ENCODE peak calls at places on chromosomes 7 and 10, in four cellular contexts. N is HuH-7.5, V is AG20443, K is GM12865. S is an unnamed sample.

GRCh38 chr7:11170160-11170559 is 196.5 kb downstream of the PHF14 start:
- DNase-seq in N (no peak), V (no peak), K (no peak), S (no peak)

GRCh38 chr7:116726713-116727431 is 54.9 kb downstream of the MET start:
- DNase-seq in N (no peak), V (peak), K (no peak), S (no peak)

GRCh38 chr10:69772933-69773704 is 28.6 kb upstream of the COL13A1 start:
- DNase-seq in N (no peak), V (no peak), K (no peak), S (no peak)

GRCh38 chr7:27165089-27165654 is at the start of gene HOXA9:
- DNase-seq in N (no peak), V (peak), K (no peak), S (peak)

GRCh38 chr10:99329238-99329890 is at the start of gene CNNM1:
- DNase-seq in N (peak), V (peak), K (no peak), S (peak)

GRCh38 chr7:116434820-116435341 is 64.7 kb upstream of the CAV2 start:
- DNase-seq in N (no peak), V (peak), K (no peak), S (no peak)

GRCh38 chr10:74947781-74948401 is 121.5 kb downstream of the KAT6B start:
- DNase-seq in N (no peak), V (no peak), K (no peak), S (peak)

GRCh38 chr10:24207781-24208611 is 942 bp upstream of the KIAA1217 start:
- DNase-seq in N (peak), V (no peak), K (no peak), S (peak)

GRCh38 chr7:108311446-108312168 is 144.6 kb downstream of the NRCAM start:
- DNase-seq in N (no peak), V (no peak), K (peak), S (no peak)

GRCh38 chr10:72808001-72808400 is 85.5 kb upstream of the OIT3 start:
- DNase-seq in N (no peak), V (no peak), K (no peak), S (no peak)

GRCh38 chr10:102588875-102589274 is 55.4 kb upstream of the TRIM8 start:
- DNase-seq in N (no peak), V (no peak), K (no peak), S (no peak)

GRCh38 chr10:75764974-75765551 is 333.6 kb downstream of the LRMDA start:
- DNase-seq in N (no peak), V (no peak), K (no peak), S (no peak)

GRCh38 chr10:129955591-129956284 is 8.3 kb downstream of the EBF3 start:
- DNase-seq in N (peak), V (no peak), K (no peak), S (peak)

GRCh38 chr10:82564353-82565218 is 689.6 kb downstream of the NRG3 start:
- DNase-seq in N (no peak), V (no peak), K (no peak), S (no peak)

GRCh38 chr10:121080324-121080807 is 229.2 kb downstream of the WDR11 start:
- DNase-seq in N (no peak), V (no peak), K (no peak), S (no peak)

GRCh38 chr7:134477954-134478353 is 19.1 kb upstream of the AKR1B1 start:
- DNase-seq in N (no peak), V (no peak), K (no peak), S (no peak)

GRCh38 chr10:49387029-49387428 is 8.9 kb downstream of the DRGX start:
- DNase-seq in N (no peak), V (peak), K (no peak), S (no peak)

GRCh38 chr7:7704867-7705266 is 13.5 kb downstream of the RPA3 start:
- DNase-seq in N (no peak), V (no peak), K (no peak), S (no peak)

GRCh38 chr10:70733051-70733450 is 52.1 kb downstream of the TBATA start:
- DNase-seq in N (no peak), V (peak), K (no peak), S (no peak)

GRCh38 chr7:148153611-148154010 is 437.0 kb upstream of the C7orf33 start:
- DNase-seq in N (no peak), V (no peak), K (no peak), S (no peak)

GRCh38 chr10:389391-389790 is 254.1 kb downstream of the ZMYND11 start:
- DNase-seq in N (no peak), V (no peak), K (no peak), S (no peak)

GRCh38 chr7:22329816-22330524 is 27.0 kb downstream of the RAPGEF5 start:
- DNase-seq in N (no peak), V (no peak), K (no peak), S (no peak)

GRCh38 chr10:15427836-15428414 is 56.8 kb upstream of the FAM171A1 start:
- DNase-seq in N (no peak), V (peak), K (peak), S (peak)

GRCh38 chr10:125689955-125690569 is 7.1 kb upstream of the TEX36 start:
- DNase-seq in N (no peak), V (no peak), K (no peak), S (no peak)

GRCh38 chr7:127107601-127108007 is 145.1 kb downstream of the GRM8 start:
- DNase-seq in N (peak), V (peak), K (peak), S (peak)

GRCh38 chr10:14146501-14146900 is 184.2 kb downstream of the FRMD4A start:
- DNase-seq in N (no peak), V (no peak), K (no peak), S (no peak)

GRCh38 chr7:146116452-146117219 is at the start of gene CNTNAP2:
- DNase-seq in N (peak), V (peak), K (no peak), S (no peak)

GRCh38 chr7:27098493-27099223 is 2.9 kb upstream of the HOXA1 start:
- DNase-seq in N (no peak), V (peak), K (no peak), S (no peak)

S was measured in HAP-1.